ENCODE peak calls at places on chromosomes 5 and 9, in seven cellular contexts. O is tibial nerve; S is CD4-positive, alpha-beta memory T cell; W is Panc1; P is IMR-90; C is hepatocyte; D is heart left ventricle. Y is an unnamed sample.

GRCh38 chr5:72472031-72472430 is 35.2 kb downstream of the ZNF366 start:
- DNase-seq in O (no peak), S (no peak), W (no peak), P (no peak), C (no peak), D (no peak), Y (no peak)

GRCh38 chr9:76472925-76473324 is 13.9 kb downstream of the GCNT1 start:
- DNase-seq in O (no peak), S (no peak), W (no peak), P (no peak), C (peak; percentile 34), D (no peak), Y (no peak)

GRCh38 chr9:76638001-76638400 is 126.2 kb upstream of the PCA3 start:
- DNase-seq in O (no peak), S (no peak), W (no peak), P (no peak), C (no peak), D (no peak), Y (no peak)

GRCh38 chr5:6703791-6704190 is 9.4 kb upstream of the TENT4A start:
- DNase-seq in O (no peak), S (no peak), W (no peak), P (peak; percentile 63), C (no peak), D (no peak), Y (no peak)

GRCh38 chr5:173953528-173954090 is 35.4 kb upstream of the C5orf47 start:
- DNase-seq in O (no peak), S (no peak), W (peak; percentile 74), P (peak; percentile 87), C (no peak), D (no peak), Y (no peak)

GRCh38 chr5:171750316-171750788 is 35.3 kb upstream of the SMIM23 start:
- DNase-seq in O (peak; percentile 42), S (no peak), W (no peak), P (peak; percentile 7), C (no peak), D (peak; percentile 37), Y (peak; percentile 29)

GRCh38 chr5:125032286-125032685 is 285.8 kb upstream of the ZNF608 start:
- DNase-seq in O (no peak), S (no peak), W (no peak), P (peak; percentile 42), C (peak; percentile 17), D (no peak), Y (no peak)

GRCh38 chr9:78860806-78861475 is 564.0 kb downstream of the PSAT1 start:
- DNase-seq in O (no peak), S (no peak), W (no peak), P (peak; percentile 82), C (no peak), D (no peak), Y (no peak)

GRCh38 chr5:120466337-120467006 is 2.4 kb downstream of the PRR16 start:
- DNase-seq in O (no peak), S (no peak), W (no peak), P (peak; percentile 14), C (no peak), D (no peak), Y (no peak)

GRCh38 chr5:95993776-95994175 is 32.1 kb upstream of the ELL2 start:
- DNase-seq in O (no peak), S (no peak), W (no peak), P (no peak), C (no peak), D (no peak), Y (no peak)

GRCh38 chr9:83062653-83063527 is at the start of gene RASEF:
- DNase-seq in O (no peak), S (no peak), W (no peak), P (no peak), C (peak; percentile 85), D (peak; percentile 24), Y (peak; percentile 66)

GRCh38 chr9:83059417-83059816 is 3.5 kb downstream of the RASEF start:
- DNase-seq in O (no peak), S (no peak), W (no peak), P (no peak), C (no peak), D (no peak), Y (no peak)

GRCh38 chr9:83060557-83060956 is 2.4 kb downstream of the RASEF start:
- DNase-seq in O (no peak), S (no peak), W (no peak), P (no peak), C (peak; percentile 38), D (no peak), Y (no peak)

GRCh38 chr9:83062011-83062652 is 810 bp downstream of the RASEF start:
- DNase-seq in O (no peak), S (no peak), W (no peak), P (peak; percentile 18), C (peak; percentile 70), D (peak; percentile 19), Y (no peak)

GRCh38 chr9:83061036-83061435 is 1.9 kb downstream of the RASEF start:
- DNase-seq in O (no peak), S (no peak), W (no peak), P (peak; percentile 6), C (peak; percentile 8), D (no peak), Y (no peak)
- H3K27me3 ChIP-seq in O (peaks cover 51% of the 10 kb centered on the region), S (no peaks in the 10 kb centered on the region), W (peaks cover 2% of the 10 kb centered on the region), P (peaks cover 33% of the 10 kb centered on the region), C (peaks cover 9% of the 10 kb centered on the region), D (peaks cover 32% of the 10 kb centered on the region), Y (peaks cover 31% of the 10 kb centered on the region)

DNA sequence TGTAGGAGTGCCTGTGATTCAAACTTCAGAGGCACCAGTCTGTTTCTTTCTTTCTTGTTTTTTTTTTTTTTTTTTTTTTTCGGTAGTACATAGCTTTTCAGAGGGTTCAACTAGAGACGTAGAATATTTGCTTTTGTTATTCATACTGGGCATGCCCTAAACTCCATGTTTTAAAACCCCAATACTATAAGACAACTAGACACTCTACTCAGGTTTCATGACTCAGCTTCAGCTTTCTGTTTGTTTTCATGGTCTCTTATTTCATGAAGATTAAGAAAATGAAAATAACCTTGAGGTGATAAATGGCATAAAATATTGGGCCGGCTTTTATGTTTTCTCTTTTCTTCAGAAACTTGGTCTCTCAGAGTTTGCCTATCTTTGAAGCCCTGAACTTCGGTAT is 2126.4 kb upstream of the ACO1 start:
- DNase-seq in O (no peak), S (no peak), W (no peak), P (no peak), C (no peak), D (no peak), Y (no peak)
- H3K27ac ChIP-seq in O (no peak overlapping the region), S (no peak overlapping the region), W (no peak overlapping the region), P (no peak overlapping the region), C (no peak overlapping the region), D (no peak overlapping the region), Y (no peak overlapping the region)

GRCh38 chr9:133740891-133741290 is 2.7 kb upstream of the SARDH start:
- DNase-seq in O (no peak), S (no peak), W (no peak), P (no peak), C (no peak), D (no peak), Y (peak; percentile 73)
- H3K27me3 ChIP-seq in O (no peaks in the 10 kb centered on the region), S (no peaks in the 10 kb centered on the region), W (no peaks in the 10 kb centered on the region), P (peaks cover 4% of the 10 kb centered on the region), C (no peaks in the 10 kb centered on the region), D (no peaks in the 10 kb centered on the region), Y (no peaks in the 10 kb centered on the region)

GRCh38 chr9:37184905-37185867 is 64.8 kb downstream of the ZCCHC7 start:
- DNase-seq in O (no peak), S (no peak), W (no peak), P (no peak), C (no peak), D (no peak), Y (no peak)
- H3K27ac ChIP-seq in O (no peak overlapping the region), S (no peak overlapping the region), W (no peak overlapping the region), P (no peak overlapping the region), C (no peak overlapping the region), D (no peak overlapping the region), Y (no peak overlapping the region)

DNA sequence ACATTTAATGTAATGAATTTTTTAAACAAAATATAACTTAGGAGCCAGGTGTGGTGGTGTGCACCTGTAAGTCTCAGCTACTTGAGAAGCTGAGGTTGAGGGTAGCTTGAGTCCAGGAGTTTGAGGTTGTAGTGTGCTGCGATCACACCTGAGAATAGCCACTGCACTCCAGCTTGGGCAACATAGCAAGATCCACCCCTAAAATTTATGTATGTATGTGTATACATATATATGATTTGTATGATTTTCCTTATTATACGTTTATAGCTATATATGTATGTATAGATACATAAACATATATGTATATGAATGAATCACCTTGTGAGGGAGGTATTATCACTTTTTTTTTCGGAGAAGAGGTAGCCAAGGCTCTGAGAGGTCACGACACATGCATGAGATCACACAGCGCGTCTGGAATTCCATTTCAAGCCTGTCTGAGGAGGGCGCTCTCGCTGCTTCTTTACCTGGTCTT is 598 bp upstream of the CCNI2 start:
- DNase-seq in O (no peak), S (no peak), W (no peak), P (no peak), C (peak; percentile 66), D (no peak), Y (no peak)
- H3K27me3 ChIP-seq in O (peaks cover 60% of the 10 kb centered on the region), S (no peaks in the 10 kb centered on the region), W (peaks cover 6% of the 10 kb centered on the region), P (peaks cover 39% of the 10 kb centered on the region), C (peaks cover 32% of the 10 kb centered on the region), D (no peaks in the 10 kb centered on the region), Y (peaks cover 11% of the 10 kb centered on the region)

GRCh38 chr9:91500509-91501011 is 76.9 kb upstream of the NFIL3 start:
- DNase-seq in O (no peak), S (no peak), W (no peak), P (peak; percentile 95), C (peak; percentile 61), D (no peak), Y (no peak)
- H3K27ac ChIP-seq in O (peak overlapping the region; percentile 20), S (no peak overlapping the region), W (no peak overlapping the region), P (peak overlapping the region; percentile 16), C (peak overlapping the region; percentile 56), D (no peak overlapping the region), Y (no peak overlapping the region)